ENCODE peak calls at places on chromosomes 4 and X, in seven cellular contexts. H is upper lobe of right lung, N is AG04450, A is K562, T is transverse colon, O is GM12878, B is left ventricle myocardium inferior. J is an unnamed sample. For H3K27me3, the result is how much of the 10 kb centered on the place peaks cover.

GRCh38 chr4:40579983-40580382 is 49.7 kb downstream of the RBM47 start:
- DNase-seq in H (no peak), N (peak), A (no peak), T (no peak), O (no peak), B (no peak), J (no peak)

GRCh38 chr4:140243345-140243753 is 89.4 kb upstream of the MAML3 start:
- DNase-seq in H (peak), N (no peak), A (no peak), T (peak), O (peak), B (no peak), J (no peak)

GRCh38 chr4:186348433-186348832 is 82.4 kb downstream of the F11 start:
- DNase-seq in H (no peak), N (no peak), A (no peak), T (no peak), O (no peak), B (no peak), J (no peak)

GRCh38 chrX:16839852-16840460 is 30.2 kb downstream of the RBBP7 start:
- DNase-seq in H (no peak), N (no peak), A (no peak), T (no peak), O (no peak), B (no peak), J (no peak)

GRCh38 chr4:2333356-2333841 is 71.5 kb upstream of the MXD4 start:
- DNase-seq in H (peak), N (no peak), A (peak), T (peak), O (peak), B (no peak), J (no peak)

GRCh38 chr4:145061325-145061920 is 36.6 kb downstream of the ANAPC10 start:
- DNase-seq in H (no peak), N (peak), A (peak), T (no peak), O (no peak), B (no peak), J (no peak)

GRCh38 chrX:39335447-39336235 is 534.4 kb downstream of the MID1IP1 start:
- DNase-seq in H (no peak), N (no peak), A (no peak), T (no peak), O (no peak), B (no peak), J (no peak)

GRCh38 chr4:168859888-168860694 is 150.0 kb downstream of the CBR4 start:
- DNase-seq in H (no peak), N (no peak), A (no peak), T (no peak), O (peak), B (no peak), J (peak)

GRCh38 chrX:123993326-123993725 is 31.8 kb downstream of the STAG2 start:
- DNase-seq in H (no peak), N (peak), A (no peak), T (no peak), O (no peak), B (no peak), J (peak)

GRCh38 chr4:61442936-61443335 is 242.8 kb downstream of the ADGRL3 start:
- DNase-seq in H (no peak), N (no peak), A (no peak), T (no peak), O (no peak), B (no peak), J (no peak)

GRCh38 chrX:154370300-154370881 is 4.0 kb downstream of the FLNA start:
- DNase-seq in H (no peak), N (no peak), A (peak), T (no peak), O (no peak), B (peak), J (no peak)

GRCh38 chr4:121428721-121429120 is 47.9 kb upstream of the QRFPR start:
- DNase-seq in H (no peak), N (no peak), A (no peak), T (no peak), O (no peak), B (no peak), J (peak)

GRCh38 chrX:22629105-22629725 is 356.5 kb downstream of the CBLL2 start:
- DNase-seq in H (no peak), N (peak), A (no peak), T (no peak), O (no peak), B (no peak), J (no peak)

GRCh38 chr4:112807083-112807482 is 170.1 kb downstream of the LARP7 start:
- DNase-seq in H (no peak), N (no peak), A (no peak), T (no peak), O (peak), B (no peak), J (no peak)

GRCh38 chr4:106659386-106659785 is 290.8 kb upstream of the GIMD1 start:
- DNase-seq in H (no peak), N (no peak), A (no peak), T (no peak), O (no peak), B (no peak), J (no peak)

GRCh38 chr4:40193018-40193571 is 3.7 kb upstream of the RHOH start:
- DNase-seq in H (no peak), N (no peak), A (no peak), T (peak), O (no peak), B (no peak), J (no peak)

GRCh38 chr4:98027827-98028226 is 115.4 kb downstream of the STPG2 start:
- DNase-seq in H (no peak), N (no peak), A (no peak), T (no peak), O (no peak), B (no peak), J (peak)

GRCh38 chrX:13666836-13667235 is 13.9 kb downstream of the TCEANC start:
- DNase-seq in H (no peak), N (no peak), A (no peak), T (no peak), O (no peak), B (peak), J (no peak)

GRCh38 chr4:6900181-6900812 is 9.3 kb upstream of the TBC1D14 start:
- DNase-seq in H (no peak), N (no peak), A (no peak), T (peak), O (no peak), B (no peak), J (no peak)

GRCh38 chr4:6956087-6956433 is 46.4 kb downstream of the TBC1D14 start:
- DNase-seq in H (peak), N (no peak), A (no peak), T (no peak), O (no peak), B (no peak), J (no peak)

GRCh38 chrX:155998761-155999510 is 1.4 kb downstream of the IL9R start:
- DNase-seq in H (no peak), N (no peak), A (no peak), T (no peak), O (no peak), B (no peak), J (no peak)

GRCh38 chr4:40325406-40326019 is 9.6 kb upstream of the CHRNA9 start:
- DNase-seq in H (no peak), N (peak), A (peak), T (peak), O (no peak), B (no peak), J (no peak)

GRCh38 chrX:134075894-134076718 is 90.7 kb upstream of the GPC3 start:
- DNase-seq in H (no peak), N (no peak), A (no peak), T (no peak), O (no peak), B (no peak), J (no peak)

DNA sequence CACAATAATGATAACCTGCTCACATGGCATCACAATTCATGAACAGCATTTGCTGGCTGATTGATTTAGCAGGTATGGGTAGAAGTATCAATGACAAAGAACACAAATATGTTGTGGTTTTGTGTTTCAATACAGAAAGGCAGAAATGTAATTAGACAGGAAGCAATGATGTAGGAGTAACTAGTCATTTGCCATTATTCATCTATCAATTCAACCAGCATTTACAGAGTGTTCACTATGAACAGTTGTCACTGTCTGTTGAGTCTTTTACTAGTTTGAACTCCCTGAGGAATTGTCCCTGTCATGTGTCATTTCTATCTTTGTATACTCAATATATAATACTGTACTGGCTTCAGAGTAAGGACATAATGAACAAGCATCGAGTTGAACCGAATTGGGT is 51.5 kb upstream of the ARHGAP24 start:
- DNase-seq in H (no peak), N (no peak), A (no peak), T (no peak), O (no peak), B (no peak), J (no peak)
- H3K27me3 ChIP-seq in H (under half), N (under half), A (under half), T (under half), O (under half), B (under half), J (under half)

DNA sequence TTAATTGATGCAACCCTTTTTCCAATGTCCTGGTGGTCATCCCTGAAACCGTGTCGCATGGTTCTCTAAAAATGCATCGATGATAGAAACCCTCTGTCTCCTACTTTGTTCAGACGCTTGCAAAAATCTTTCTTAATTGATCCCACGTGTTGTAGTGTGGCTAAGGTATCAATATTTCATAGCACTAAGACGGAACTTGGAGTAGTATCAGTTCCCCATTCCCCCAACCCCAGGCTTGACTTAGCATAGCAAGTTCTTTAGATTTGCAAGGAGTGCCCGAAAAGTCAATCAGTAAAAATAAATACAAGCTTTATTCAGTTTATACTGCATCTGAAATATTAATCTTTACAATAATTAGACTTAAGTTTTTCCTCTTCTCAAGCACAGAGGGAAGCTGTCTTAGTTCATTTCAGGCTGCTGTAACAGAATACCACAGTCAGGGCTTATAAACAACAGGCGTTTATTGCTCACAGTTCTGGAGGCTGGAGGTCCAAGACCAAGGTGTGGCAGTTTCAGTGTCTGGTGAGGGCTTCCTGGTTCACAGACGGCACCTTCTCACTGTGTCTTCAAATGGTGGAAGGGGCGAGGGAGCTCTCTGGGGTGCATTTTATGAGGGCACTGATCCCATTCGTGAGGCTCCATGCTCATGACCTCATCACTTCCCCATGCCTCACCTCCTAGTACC is 115.5 kb upstream of the MXRA5 start:
- DNase-seq in H (no peak), N (no peak), A (no peak), T (no peak), O (peak), B (no peak), J (no peak)
- H3K4me3 ChIP-seq in H (no peak), N (no peak), A (no peak), T (no peak), O (no peak), B (no peak), J (no peak)

DNA sequence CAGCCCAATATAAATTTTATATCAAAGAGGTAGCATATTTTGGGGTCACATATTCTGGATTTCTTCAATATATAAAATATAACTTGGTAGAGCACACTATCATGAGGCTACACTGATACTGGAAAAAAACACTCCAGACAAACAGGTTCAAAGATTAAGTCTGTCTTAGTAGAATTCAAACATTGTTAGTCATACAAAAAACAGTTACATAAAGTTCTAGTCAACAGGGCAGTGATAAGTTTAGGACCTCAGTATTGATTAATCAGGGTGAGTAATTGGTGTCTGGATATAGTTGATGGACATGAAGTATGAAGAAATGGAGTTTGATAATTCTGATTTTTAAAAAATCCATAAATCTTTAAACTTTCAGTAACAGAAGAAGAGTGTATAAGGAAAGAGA is 1291.3 kb downstream of the FSTL5 start:
- DNase-seq in H (no peak), N (no peak), A (no peak), T (no peak), O (no peak), B (no peak), J (no peak)
- TF ChIP-seq CTCF in H (no peak), N (no peak), A (no peak), T (no peak), O (no peak), B (no peak), J (no peak)

DNA sequence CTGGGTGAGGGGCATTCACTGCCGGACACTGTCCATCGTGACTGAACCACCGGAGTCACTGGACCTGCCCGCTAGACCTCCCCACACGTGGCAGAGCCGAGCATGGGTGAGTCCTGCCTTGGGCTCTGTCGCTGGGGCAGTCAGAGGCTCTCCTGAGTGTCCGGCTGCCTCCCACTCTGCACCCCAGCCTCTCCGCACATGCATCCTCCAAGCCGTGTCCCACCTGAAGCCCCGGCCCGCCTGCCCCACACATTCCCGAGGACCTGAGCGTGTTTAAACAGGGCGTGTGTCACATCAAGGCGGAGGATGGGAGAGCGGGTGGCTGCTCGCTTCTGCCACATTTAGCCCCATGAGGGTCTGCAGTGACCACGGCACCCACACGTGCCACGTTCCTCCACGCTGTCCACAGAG is 4.7 kb downstream of the CPLX1 start:
- DNase-seq in H (peak), N (no peak), A (no peak), T (no peak), O (no peak), B (no peak), J (no peak)
- H3K27me3 ChIP-seq in H (half or more), N (half or more), A (half or more), T (half or more), O (under half), B (half or more), J (half or more)

GRCh38 chr4:1003271-1004070 is 8.0 kb upstream of the FGFRL1 start:
- DNase-seq in H (no peak), N (no peak), A (no peak), T (no peak), O (no peak), B (no peak), J (no peak)
- H3K4me3 ChIP-seq in H (no peak), N (no peak), A (no peak), T (no peak), O (no peak), B (peak), J (no peak)

DNA sequence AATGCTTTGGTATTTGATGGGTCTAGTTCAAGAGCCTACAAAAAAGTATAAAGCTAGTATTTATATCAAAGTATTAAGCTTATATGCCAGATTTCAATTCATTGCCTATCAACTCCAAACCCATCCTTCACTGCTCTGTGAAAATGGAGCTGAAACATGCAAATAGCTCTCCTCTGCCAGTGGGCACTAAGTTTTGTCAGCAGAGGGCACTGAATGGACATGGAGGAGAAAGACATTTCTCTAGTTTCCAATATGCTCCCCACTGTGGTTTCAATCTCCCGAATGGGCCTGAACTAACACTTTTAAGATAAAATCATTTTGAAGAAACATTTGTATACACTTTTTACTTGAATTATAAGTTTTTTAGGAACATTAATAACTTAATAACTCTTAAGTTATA is 12.4 kb downstream of the PPID start:
- DNase-seq in H (no peak), N (no peak), A (no peak), T (no peak), O (no peak), B (no peak), J (no peak)
- TF ChIP-seq CTCF in H (no peak), N (peak), A (no peak), T (no peak), O (no peak), B (peak), J (peak)

DNA sequence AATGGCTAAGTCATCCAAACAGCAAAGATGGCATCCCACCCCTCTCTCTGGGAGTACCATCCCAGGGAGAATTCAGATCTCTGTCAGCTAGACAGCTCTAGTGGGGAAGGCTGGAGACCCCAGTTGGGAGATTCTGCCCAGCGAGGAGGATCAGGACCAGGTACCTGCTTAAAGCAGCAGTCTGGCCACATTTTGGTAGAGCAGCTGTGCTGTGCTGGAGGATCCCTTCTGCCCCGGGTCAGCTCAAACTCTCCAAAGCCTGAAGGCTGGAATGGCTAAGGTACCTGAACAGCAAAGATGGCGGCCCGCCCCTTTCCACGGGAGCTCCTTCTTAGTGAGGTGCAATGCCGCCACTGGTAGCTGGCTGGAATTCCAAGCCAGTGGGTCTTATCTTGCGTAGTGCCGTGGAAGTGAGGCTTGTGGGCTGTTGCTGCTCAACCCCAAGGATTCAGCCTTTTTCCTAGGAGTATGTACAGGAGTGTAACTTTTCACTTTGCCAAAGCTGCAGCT is 40.1 kb downstream of the SATL1 start:
- DNase-seq in H (no peak), N (no peak), A (no peak), T (no peak), O (no peak), B (no peak), J (no peak)
- H3K27me3 ChIP-seq in H (under half), N (under half), A (under half), T (under half), O (under half), B (under half), J (under half)

GRCh38 chr4:78312989-78313753 is 238.4 kb upstream of the ANXA3 start:
- DNase-seq in H (no peak), N (no peak), A (no peak), T (no peak), O (no peak), B (no peak), J (no peak)
- H3K4me3 ChIP-seq in H (no peak), N (no peak), A (no peak), T (no peak), O (no peak), B (no peak), J (no peak)

DNA sequence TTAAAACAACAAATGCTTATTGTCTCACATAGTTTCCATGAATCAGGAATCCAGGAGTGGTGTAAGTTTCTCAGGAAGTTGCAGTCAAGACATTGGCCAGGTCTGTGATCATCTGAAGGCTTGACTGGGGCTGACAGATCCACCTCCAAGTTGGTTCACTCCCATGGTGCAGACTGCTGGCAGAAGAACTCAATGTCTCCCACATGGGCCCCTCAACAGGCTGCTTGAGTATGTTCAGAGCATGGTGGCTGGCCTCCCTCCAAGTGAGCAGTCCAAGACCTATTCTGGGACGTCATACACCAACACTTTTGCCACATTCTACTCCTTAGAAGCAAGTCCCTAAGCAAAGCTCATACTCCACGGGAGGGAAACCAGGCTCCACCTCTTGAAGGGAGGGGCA is 35.4 kb downstream of the LGI2 start:
- DNase-seq in H (no peak), N (no peak), A (no peak), T (no peak), O (no peak), B (no peak), J (no peak)
- TF ChIP-seq CTCF in H (no peak), N (no peak), A (no peak), T (no peak), O (no peak), B (no peak), J (no peak)

DNA sequence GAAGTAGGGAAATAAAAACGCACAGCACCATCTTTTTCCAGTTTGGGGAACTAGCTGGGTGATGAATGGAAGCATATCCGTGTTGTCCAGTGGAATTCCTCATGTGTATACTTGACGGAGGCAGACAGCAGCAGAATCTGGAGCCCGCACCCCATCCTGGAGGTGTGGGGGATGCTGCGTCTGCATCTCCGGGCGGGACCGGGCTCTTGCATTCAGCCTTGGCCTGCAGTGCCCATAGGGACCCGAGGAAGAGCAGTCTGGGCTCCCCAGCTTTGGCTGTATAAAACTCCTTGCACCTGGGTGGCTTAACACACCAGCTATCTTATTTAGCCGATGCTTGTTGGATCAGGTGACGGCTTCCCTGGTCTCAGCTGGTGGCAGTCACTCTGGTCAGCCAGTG is 39.7 kb upstream of the LRPAP1 start:
- DNase-seq in H (no peak), N (no peak), A (no peak), T (no peak), O (no peak), B (no peak), J (no peak)
- H3K27me3 ChIP-seq in H (under half), N (under half), A (under half), T (under half), O (under half), B (under half), J (under half)

J was measured in kidney epithelial cell.